ENCODE peak calls at places on chromosomes 16 and 17, in seven cellular contexts. One of them, this sample, is unnamed.

GRCh38 chr16:22673463-22673862 is 140.5 kb upstream of the HS3ST2 start:
- DNase-seq in A549: no peak
- DNase-seq in H1: no peak
- DNase-seq in tibial nerve: no peak
- DNase-seq in adrenal gland: no peak
- DNase-seq in IMR-90: no peak
- DNase-seq in body of pancreas: no peak
- DNase-seq in this sample: no peak

GRCh38 chr16:24041834-24042631 is 206.2 kb downstream of the PRKCB start:
- DNase-seq in A549: peak
- DNase-seq in H1: peak
- DNase-seq in tibial nerve: peak
- DNase-seq in adrenal gland: peak
- DNase-seq in IMR-90: peak
- DNase-seq in body of pancreas: peak
- DNase-seq in this sample: no peak

GRCh38 chr16:78519896-78520295 is 420.4 kb downstream of the WWOX start:
- DNase-seq in A549: no peak
- DNase-seq in H1: no peak
- DNase-seq in tibial nerve: no peak
- DNase-seq in adrenal gland: no peak
- DNase-seq in IMR-90: no peak
- DNase-seq in body of pancreas: no peak
- DNase-seq in this sample: no peak

GRCh38 chr16:84141143-84141670 is 3.8 kb downstream of the HSDL1 start:
- DNase-seq in A549: peak
- DNase-seq in H1: no peak
- DNase-seq in tibial nerve: no peak
- DNase-seq in adrenal gland: no peak
- DNase-seq in IMR-90: no peak
- DNase-seq in body of pancreas: no peak
- DNase-seq in this sample: no peak

GRCh38 chr16:21526923-21527807 is 72.2 kb upstream of the METTL9 start:
- DNase-seq in A549: no peak
- DNase-seq in H1: no peak
- DNase-seq in tibial nerve: no peak
- DNase-seq in adrenal gland: no peak
- DNase-seq in IMR-90: no peak
- DNase-seq in body of pancreas: no peak
- DNase-seq in this sample: no peak

GRCh38 chr16:29757950-29758466 is 12.2 kb upstream of the C16orf54 start:
- DNase-seq in A549: no peak
- DNase-seq in H1: no peak
- DNase-seq in tibial nerve: no peak
- DNase-seq in adrenal gland: no peak
- DNase-seq in IMR-90: peak
- DNase-seq in body of pancreas: no peak
- DNase-seq in this sample: no peak

GRCh38 chr17:69757794-69758430 is 317.1 kb upstream of the KCNJ16 start:
- DNase-seq in A549: no peak
- DNase-seq in H1: no peak
- DNase-seq in tibial nerve: no peak
- DNase-seq in adrenal gland: no peak
- DNase-seq in IMR-90: peak
- DNase-seq in body of pancreas: no peak
- DNase-seq in this sample: no peak

GRCh38 chr16:86631441-86631840 is 53.1 kb downstream of the FOXL1 start:
- DNase-seq in A549: peak
- DNase-seq in H1: no peak
- DNase-seq in tibial nerve: no peak
- DNase-seq in adrenal gland: no peak
- DNase-seq in IMR-90: no peak
- DNase-seq in body of pancreas: no peak
- DNase-seq in this sample: no peak

GRCh38 chr17:76276069-76276431 is 10.9 kb downstream of the UBALD2 start:
- DNase-seq in A549: no peak
- DNase-seq in H1: no peak
- DNase-seq in tibial nerve: no peak
- DNase-seq in adrenal gland: no peak
- DNase-seq in IMR-90: no peak
- DNase-seq in body of pancreas: no peak
- DNase-seq in this sample: no peak

GRCh38 chr17:6172642-6173330 is 102.6 kb downstream of the WSCD1 start:
- DNase-seq in A549: no peak
- DNase-seq in H1: no peak
- DNase-seq in tibial nerve: no peak
- DNase-seq in adrenal gland: no peak
- DNase-seq in IMR-90: no peak
- DNase-seq in body of pancreas: no peak
- DNase-seq in this sample: no peak

GRCh38 chr17:75125984-75126383 is 5.6 kb downstream of the NT5C start:
- DNase-seq in A549: no peak
- DNase-seq in H1: no peak
- DNase-seq in tibial nerve: no peak
- DNase-seq in adrenal gland: no peak
- DNase-seq in IMR-90: no peak
- DNase-seq in body of pancreas: no peak
- DNase-seq in this sample: no peak

GRCh38 chr17:29682987-29683386 is 60.3 kb upstream of the CORO6 start:
- DNase-seq in A549: no peak
- DNase-seq in H1: no peak
- DNase-seq in tibial nerve: no peak
- DNase-seq in adrenal gland: no peak
- DNase-seq in IMR-90: no peak
- DNase-seq in body of pancreas: no peak
- DNase-seq in this sample: no peak

GRCh38 chr17:61150686-61151299 is 248.8 kb upstream of the TBX2 start:
- DNase-seq in A549: no peak
- DNase-seq in H1: no peak
- DNase-seq in tibial nerve: no peak
- DNase-seq in adrenal gland: no peak
- DNase-seq in IMR-90: no peak
- DNase-seq in body of pancreas: no peak
- DNase-seq in this sample: no peak

GRCh38 chr17:27038676-27039075 is 255.2 kb upstream of the WSB1 start:
- DNase-seq in A549: no peak
- DNase-seq in H1: no peak
- DNase-seq in tibial nerve: no peak
- DNase-seq in adrenal gland: no peak
- DNase-seq in IMR-90: no peak
- DNase-seq in body of pancreas: no peak
- DNase-seq in this sample: no peak

GRCh38 chr17:33689725-33690124 is 396.6 kb upstream of the ASIC2 start:
- DNase-seq in A549: no peak
- DNase-seq in H1: no peak
- DNase-seq in tibial nerve: no peak
- DNase-seq in adrenal gland: no peak
- DNase-seq in IMR-90: no peak
- DNase-seq in body of pancreas: no peak
- DNase-seq in this sample: no peak

GRCh38 chr17:65365209-65365608 is 196.2 kb downstream of the AXIN2 start:
- DNase-seq in A549: no peak
- DNase-seq in H1: no peak
- DNase-seq in tibial nerve: no peak
- DNase-seq in adrenal gland: no peak
- DNase-seq in IMR-90: no peak
- DNase-seq in body of pancreas: peak
- DNase-seq in this sample: no peak

GRCh38 chr17:66200685-66201092 is 8.8 kb upstream of the CEP112 start:
- DNase-seq in A549: peak
- DNase-seq in H1: no peak
- DNase-seq in tibial nerve: peak
- DNase-seq in adrenal gland: peak
- DNase-seq in IMR-90: peak
- DNase-seq in body of pancreas: peak
- DNase-seq in this sample: no peak

GRCh38 chr17:57461082-57461481 is 204.8 kb downstream of the MSI2 start:
- DNase-seq in A549: no peak
- DNase-seq in H1: no peak
- DNase-seq in tibial nerve: no peak
- DNase-seq in adrenal gland: peak
- DNase-seq in IMR-90: peak
- DNase-seq in body of pancreas: no peak
- DNase-seq in this sample: no peak

GRCh38 chr17:77420804-77421634 is 280.2 kb downstream of the SEC14L1 start:
- DNase-seq in A549: peak
- DNase-seq in H1: no peak
- DNase-seq in tibial nerve: no peak
- DNase-seq in adrenal gland: no peak
- DNase-seq in IMR-90: peak
- DNase-seq in body of pancreas: no peak
- DNase-seq in this sample: peak

GRCh38 chr16:12350945-12351344 is 374.4 kb downstream of the SNX29 start:
- DNase-seq in A549: no peak
- DNase-seq in H1: no peak
- DNase-seq in tibial nerve: no peak
- DNase-seq in adrenal gland: no peak
- DNase-seq in IMR-90: no peak
- DNase-seq in body of pancreas: no peak
- DNase-seq in this sample: no peak
- TF ChIP-seq CTCF in A549: no peak
- TF ChIP-seq CTCF in H1: no peak
- TF ChIP-seq CTCF in tibial nerve: no peak
- TF ChIP-seq CTCF in adrenal gland: no peak
- TF ChIP-seq CTCF in IMR-90: no peak
- TF ChIP-seq CTCF in body of pancreas: no peak
- TF ChIP-seq CTCF in this sample: no peak

GRCh38 chr17:17026163-17026562 is 16.1 kb upstream of the MPRIP start:
- DNase-seq in A549: no peak
- DNase-seq in H1: no peak
- DNase-seq in tibial nerve: no peak
- DNase-seq in adrenal gland: no peak
- DNase-seq in IMR-90: no peak
- DNase-seq in body of pancreas: no peak
- DNase-seq in this sample: peak

GRCh38 chr17:17029938-17030337 is 12.3 kb upstream of the MPRIP start:
- DNase-seq in A549: no peak
- DNase-seq in H1: no peak
- DNase-seq in tibial nerve: no peak
- DNase-seq in adrenal gland: no peak
- DNase-seq in IMR-90: no peak
- DNase-seq in body of pancreas: no peak
- DNase-seq in this sample: no peak

GRCh38 chr17:17027442-17028058 is 14.7 kb upstream of the MPRIP start:
- DNase-seq in A549: no peak
- DNase-seq in H1: no peak
- DNase-seq in tibial nerve: no peak
- DNase-seq in adrenal gland: no peak
- DNase-seq in IMR-90: no peak
- DNase-seq in body of pancreas: no peak
- DNase-seq in this sample: peak

GRCh38 chr17:17028878-17029535 is 13.2 kb upstream of the MPRIP start:
- DNase-seq in A549: no peak
- DNase-seq in H1: no peak
- DNase-seq in tibial nerve: no peak
- DNase-seq in adrenal gland: no peak
- DNase-seq in IMR-90: no peak
- DNase-seq in body of pancreas: no peak
- DNase-seq in this sample: peak

DNA sequence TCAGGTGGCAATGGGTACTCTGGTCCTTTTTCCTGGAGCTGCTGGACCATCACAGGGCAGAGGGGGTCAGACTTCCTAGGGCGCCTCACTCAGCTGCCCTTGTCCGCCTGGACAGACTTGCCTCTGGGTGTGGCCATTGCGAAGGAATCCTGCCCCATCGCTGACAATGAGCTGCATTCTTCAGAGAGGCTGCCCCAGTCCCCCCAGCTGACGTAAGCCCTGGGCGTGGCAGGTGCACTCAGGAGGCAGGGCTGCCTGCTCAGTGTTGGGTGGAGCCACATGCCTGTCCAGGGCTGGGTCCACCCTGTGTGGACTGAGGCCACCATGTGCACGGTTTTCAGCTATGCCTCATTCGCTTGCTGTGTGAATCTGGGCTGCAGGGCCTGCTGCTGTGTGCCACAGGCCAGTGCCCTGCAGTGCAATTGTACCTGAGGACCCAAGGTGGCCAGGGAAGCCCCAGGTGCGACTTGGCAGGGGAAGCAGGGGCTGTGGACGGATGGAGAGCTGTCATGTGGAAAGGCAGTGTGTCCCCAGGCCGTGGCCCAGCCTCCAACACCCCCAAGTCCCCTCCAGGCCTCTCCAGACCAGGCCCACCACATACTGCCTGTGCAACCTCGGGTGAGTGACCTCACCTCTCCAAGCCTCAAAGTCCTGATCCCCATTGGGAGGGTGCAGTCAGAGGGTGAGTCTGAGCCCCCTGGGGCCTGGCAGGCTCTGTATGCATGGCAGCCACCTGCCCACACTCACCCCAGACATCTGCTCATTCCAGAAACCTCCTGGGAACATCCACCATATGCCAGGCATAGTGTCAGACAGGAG is 14.0 kb upstream of the MPRIP start:
- DNase-seq in A549: peak
- DNase-seq in H1: peak
- DNase-seq in tibial nerve: peak
- DNase-seq in adrenal gland: no peak
- DNase-seq in IMR-90: peak
- DNase-seq in body of pancreas: peak
- DNase-seq in this sample: peak
- TF ChIP-seq POLR2A in A549: peak
- TF ChIP-seq POLR2A in H1: no peak
- TF ChIP-seq POLR2A in tibial nerve: no peak
- TF ChIP-seq POLR2A in adrenal gland: no peak
- TF ChIP-seq POLR2A in IMR-90: no peak
- TF ChIP-seq POLR2A in body of pancreas: peak
- TF ChIP-seq POLR2A in this sample: no peak

GRCh38 chr17:19264277-19264676 is 27.1 kb downstream of the EPN2 start:
- DNase-seq in A549: no peak
- DNase-seq in H1: no peak
- DNase-seq in tibial nerve: no peak
- DNase-seq in adrenal gland: no peak
- DNase-seq in IMR-90: no peak
- DNase-seq in body of pancreas: no peak
- DNase-seq in this sample: no peak

GRCh38 chr17:19264681-19265080 is 27.5 kb downstream of the EPN2 start:
- DNase-seq in A549: no peak
- DNase-seq in H1: no peak
- DNase-seq in tibial nerve: no peak
- DNase-seq in adrenal gland: no peak
- DNase-seq in IMR-90: no peak
- DNase-seq in body of pancreas: no peak
- DNase-seq in this sample: no peak

GRCh38 chr17:19262650-19263620 is 25.8 kb downstream of the EPN2 start:
- DNase-seq in A549: no peak
- DNase-seq in H1: no peak
- DNase-seq in tibial nerve: no peak
- DNase-seq in adrenal gland: no peak
- DNase-seq in IMR-90: peak
- DNase-seq in body of pancreas: no peak
- DNase-seq in this sample: no peak

GRCh38 chr17:19265755-19266154 is 28.6 kb downstream of the EPN2 start:
- DNase-seq in A549: no peak
- DNase-seq in H1: no peak
- DNase-seq in tibial nerve: no peak
- DNase-seq in adrenal gland: no peak
- DNase-seq in IMR-90: peak
- DNase-seq in body of pancreas: no peak
- DNase-seq in this sample: no peak

GRCh38 chr17:19263621-19264010 is 26.4 kb downstream of the EPN2 start:
- DNase-seq in A549: no peak
- DNase-seq in H1: no peak
- DNase-seq in tibial nerve: no peak
- DNase-seq in adrenal gland: peak
- DNase-seq in IMR-90: peak
- DNase-seq in body of pancreas: no peak
- DNase-seq in this sample: no peak
- TF ChIP-seq CTCF in A549: no peak
- TF ChIP-seq CTCF in H1: no peak
- TF ChIP-seq CTCF in tibial nerve: no peak
- TF ChIP-seq CTCF in adrenal gland: no peak
- TF ChIP-seq CTCF in IMR-90: no peak
- TF ChIP-seq CTCF in body of pancreas: no peak
- TF ChIP-seq CTCF in this sample: no peak

GRCh38 chr16:69404275-69404805 is 18.5 kb upstream of the TERF2 start:
- DNase-seq in A549: peak
- DNase-seq in H1: no peak
- DNase-seq in tibial nerve: no peak
- DNase-seq in adrenal gland: no peak
- DNase-seq in IMR-90: peak
- DNase-seq in body of pancreas: peak
- DNase-seq in this sample: no peak
- TF ChIP-seq POLR2A in A549: no peak
- TF ChIP-seq POLR2A in H1: no peak
- TF ChIP-seq POLR2A in tibial nerve: no peak
- TF ChIP-seq POLR2A in adrenal gland: peak
- TF ChIP-seq POLR2A in IMR-90: no peak
- TF ChIP-seq POLR2A in body of pancreas: no peak
- TF ChIP-seq POLR2A in this sample: no peak

This sample was measured in breast epithelium.